ENCODE peak calls at places on chromosomes 1 and 21, in seven cellular contexts. J is GM12892, K is H1, G is K562, W is SK-N-SH, Y is HepG2, A is GM12878. C is an unnamed sample.

GRCh38 chr1:67575861-67576260 is 109.1 kb upstream of the GADD45A start:
- DNase-seq in J (no peak), K (no peak), G (no peak), W (no peak), Y (no peak), A (no peak), C (no peak)

GRCh38 chr1:77275194-77275593 is 6.6 kb upstream of the AK5 start:
- DNase-seq in J (no peak), K (no peak), G (no peak), W (no peak), Y (no peak), A (no peak), C (no peak)

GRCh38 chr21:36747815-36748381 is 49.0 kb downstream of the SIM2 start:
- DNase-seq in J (peak; percentile 48), K (peak; percentile 93), G (peak; percentile 80), W (peak; percentile 92), Y (peak; percentile 23), A (no peak), C (peak; percentile 73)

GRCh38 chr1:109271458-109271857 is 11.5 kb downstream of the PSRC1 start:
- DNase-seq in J (no peak), K (no peak), G (no peak), W (no peak), Y (no peak), A (no peak), C (no peak)

GRCh38 chr1:227343727-227344551 is 25.6 kb upstream of the CDC42BPA start:
- DNase-seq in J (no peak), K (no peak), G (no peak), W (no peak), Y (no peak), A (no peak), C (no peak)

GRCh38 chr1:160578694-160579191 is 553 bp downstream of the CD84 start:
- DNase-seq in J (no peak), K (no peak), G (no peak), W (no peak), Y (no peak), A (no peak), C (no peak)

GRCh38 chr1:202029171-202029665 is 18.8 kb downstream of the ELF3 start:
- DNase-seq in J (no peak), K (no peak), G (peak; percentile 11), W (no peak), Y (no peak), A (no peak), C (no peak)

GRCh38 chr21:41360072-41360821 is 1.6 kb upstream of the MX2 start:
- DNase-seq in J (no peak), K (no peak), G (no peak), W (no peak), Y (peak; percentile 46), A (no peak), C (no peak)

GRCh38 chr21:44898851-44899767 is 21.6 kb downstream of the ITGB2 start:
- DNase-seq in J (no peak), K (no peak), G (no peak), W (no peak), Y (no peak), A (no peak), C (no peak)

GRCh38 chr1:89810302-89810701 is 10.5 kb upstream of the LRRC8D start:
- DNase-seq in J (no peak), K (no peak), G (no peak), W (no peak), Y (no peak), A (no peak), C (no peak)

GRCh38 chr1:45340816-45341215 is 576 bp upstream of the MUTYH start:
- DNase-seq in J (no peak), K (no peak), G (peak; percentile 61), W (peak; percentile 39), Y (peak; percentile 18), A (no peak), C (no peak)

GRCh38 chr1:218397752-218398339 is 52.7 kb downstream of the TGFB2 start:
- DNase-seq in J (no peak), K (no peak), G (no peak), W (no peak), Y (peak; percentile 75), A (no peak), C (no peak)

GRCh38 chr1:2271841-2272655 is 43.9 kb downstream of the SKI start:
- DNase-seq in J (no peak), K (no peak), G (peak; percentile 55), W (no peak), Y (no peak), A (no peak), C (no peak)

GRCh38 chr21:37921091-37921490 is 4.8 kb upstream of the KCNJ6 start:
- DNase-seq in J (no peak), K (no peak), G (no peak), W (no peak), Y (no peak), A (no peak), C (no peak)

GRCh38 chr1:61432616-61433388 is 292.1 kb downstream of the TM2D1 start:
- DNase-seq in J (no peak), K (no peak), G (no peak), W (no peak), Y (no peak), A (no peak), C (no peak)

GRCh38 chr1:9028921-9029715 is 2.9 kb upstream of the SLC2A7 start:
- DNase-seq in J (no peak), K (no peak), G (no peak), W (no peak), Y (no peak), A (no peak), C (no peak)

GRCh38 chr21:41964171-41964570 is 10.4 kb upstream of the C2CD2 start:
- DNase-seq in J (no peak), K (peak; percentile 27), G (no peak), W (no peak), Y (no peak), A (no peak), C (no peak)

GRCh38 chr1:40984066-40984465 is 4.6 kb downstream of the CTPS1 start:
- DNase-seq in J (no peak), K (no peak), G (no peak), W (no peak), Y (no peak), A (no peak), C (no peak)

GRCh38 chr1:237394263-237394662 is 352.3 kb downstream of the RYR2 start:
- DNase-seq in J (no peak), K (no peak), G (no peak), W (no peak), Y (no peak), A (no peak), C (no peak)

GRCh38 chr1:67446893-67447292 is 16.7 kb upstream of the SERBP1 start:
- DNase-seq in J (no peak), K (no peak), G (no peak), W (no peak), Y (no peak), A (no peak), C (no peak)

GRCh38 chr1:222955964-222956363 is 141.1 kb downstream of the DISP1 start:
- DNase-seq in J (no peak), K (no peak), G (no peak), W (no peak), Y (no peak), A (no peak), C (no peak)

GRCh38 chr1:85343612-85344255 is 67.3 kb upstream of the BCL10 start:
- DNase-seq in J (no peak), K (no peak), G (no peak), W (no peak), Y (peak; percentile 66), A (no peak), C (no peak)

GRCh38 chr21:45414396-45415187 is 9.6 kb downstream of the COL18A1 start:
- DNase-seq in J (no peak), K (no peak), G (no peak), W (no peak), Y (no peak), A (no peak), C (no peak)

GRCh38 chr21:34745557-34746255 is 76.9 kb downstream of the CLIC6 start:
- DNase-seq in J (peak; percentile 46), K (peak; percentile 70), G (peak; percentile 78), W (peak; percentile 76), Y (peak; percentile 90), A (peak; percentile 26), C (peak; percentile 49)

DNA sequence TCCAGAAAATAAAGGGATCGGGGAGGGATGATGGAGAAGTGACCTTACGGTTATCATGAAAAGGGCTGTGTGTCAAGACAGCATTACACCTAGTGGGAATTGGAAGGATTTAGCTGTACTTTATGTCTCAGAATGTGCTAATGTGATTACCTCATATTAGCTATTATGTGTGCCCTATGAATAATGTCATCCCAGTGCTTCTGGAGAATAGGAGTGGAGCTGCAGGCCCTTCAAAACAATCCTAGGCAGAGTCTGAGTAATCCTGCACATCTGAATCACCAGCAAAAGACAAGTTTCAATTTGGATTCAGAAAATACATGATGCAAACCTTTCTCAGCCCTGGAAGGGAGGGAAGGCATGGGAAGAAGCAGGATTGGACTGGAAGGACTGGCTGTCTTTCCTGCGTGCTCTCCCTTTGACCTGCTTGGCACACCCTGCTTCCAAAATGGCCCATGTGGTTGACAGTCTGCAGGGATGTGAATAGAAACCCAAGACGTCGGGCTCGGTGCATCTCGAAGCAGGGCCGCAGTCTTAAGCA is 54.1 kb upstream of the TARBP1 start:
- DNase-seq in J (no peak), K (no peak), G (no peak), W (no peak), Y (no peak), A (no peak), C (no peak)
- TF ChIP-seq TAF1 in J (no peak), K (no peak), G (no peak), W (no peak), Y (no peak), A (no peak), C (no peak)

GRCh38 chr1:102863704-102864103 is 244.6 kb downstream of the COL11A1 start:
- DNase-seq in J (no peak), K (no peak), G (no peak), W (peak; percentile 14), Y (no peak), A (no peak), C (no peak)
- TF ChIP-seq TAF1 in J (no peak), K (no peak), G (no peak), W (no peak), Y (no peak), A (no peak), C (no peak)

GRCh38 chr1:145857170-145857569 is 1.7 kb downstream of the PIAS3 start:
- DNase-seq in J (no peak), K (no peak), G (no peak), W (no peak), Y (no peak), A (no peak), C (no peak)

GRCh38 chr1:145858238-145858936 is 494 bp downstream of the PIAS3 start:
- DNase-seq in J (peak; percentile 41), K (peak; percentile 93), G (peak; percentile 64), W (peak; percentile 83), Y (no peak), A (no peak), C (peak; percentile 42)

GRCh38 chr1:145863272-145863671 is 4.4 kb upstream of the PIAS3 start:
- DNase-seq in J (no peak), K (no peak), G (no peak), W (no peak), Y (no peak), A (no peak), C (no peak)

GRCh38 chr1:145858937-145859490 is at the start of gene PIAS3:
- DNase-seq in J (peak; percentile 96), K (peak; percentile 95), G (peak; percentile 97), W (peak; percentile 98), Y (peak; percentile 76), A (peak; percentile 65), C (peak; percentile 97)

GRCh38 chr1:145859491-145860159 is 744 bp upstream of the PIAS3 start:
- DNase-seq in J (peak; percentile 88), K (peak; percentile 88), G (peak; percentile 94), W (peak; percentile 92), Y (peak; percentile 73), A (peak; percentile 23), C (peak; percentile 79)
- TF ChIP-seq TAF1 in J (no peak), K (peak; percentile 76), G (no peak), W (peak; percentile 57), Y (peak; percentile 3), A (no peak), C (no peak)

GRCh38 chr1:6414443-6414844 is 5.3 kb downstream of the HES2 start:
- DNase-seq in J (no peak), K (peak; percentile 86), G (peak; percentile 80), W (peak; percentile 87), Y (peak; percentile 49), A (peak; percentile 39), C (no peak)
- TF ChIP-seq TAF1 in J (no peak), K (no peak), G (no peak), W (no peak), Y (no peak), A (no peak), C (peak; percentile 6)

C was measured in GM12891.